ENCODE peak calls at places on chromosomes 6 and 20, in eight cellular contexts. P, H, J, E, W, R, N and S are unnamed samples.

GRCh38 chr20:57162253-57162652 is 104.2 kb downstream of the BMP7 start:
- DNase-seq in W (no peak), R (no peak), H (no peak), J (no peak), E (no peak), P (no peak), N (no peak), S (no peak)

GRCh38 chr20:61439251-61439650 is 187.2 kb downstream of the CDH4 start:
- DNase-seq in H (no peak), J (no peak), W (no peak), P (no peak), R (no peak), N (no peak), E (no peak), S (no peak)

GRCh38 chr20:46644160-46644559 is 7.1 kb downstream of the SLC13A3 start:
- DNase-seq in P (no peak), W (no peak), N (no peak), R (no peak), H (no peak), J (no peak), E (no peak), S (no peak)

GRCh38 chr20:52242237-52243230 is 51.0 kb upstream of the ZFP64 start:
- DNase-seq in E (no peak), H (peak), J (no peak), R (peak), N (no peak), W (peak), P (no peak), S (no peak)

GRCh38 chr6:107075951-107076381 is 39.3 kb downstream of the BEND3 start:
- DNase-seq in R (peak), P (no peak), J (no peak), N (no peak), H (no peak), E (no peak), W (peak), S (no peak)

GRCh38 chr6:34239240-34239825 is 2.7 kb downstream of the HMGA1 start:
- DNase-seq in J (no peak), E (no peak), R (no peak), P (no peak), N (no peak), H (no peak), W (no peak), S (no peak)

GRCh38 chr6:112877134-112878100 is 530.3 kb downstream of the RFPL4B start:
- DNase-seq in W (no peak), N (no peak), H (peak), J (no peak), R (peak), P (no peak), E (no peak), S (no peak)

GRCh38 chr6:39362487-39362865 is 40.0 kb upstream of the KCNK16 start:
- DNase-seq in E (no peak), P (no peak), W (no peak), J (no peak), H (no peak), N (no peak), R (peak), S (no peak)

GRCh38 chr6:9250852-9251251 is 815.5 kb upstream of the SLC35B3 start:
- DNase-seq in H (peak), P (no peak), R (peak), J (peak), N (peak), E (no peak), W (no peak), S (no peak)

GRCh38 chr6:36367743-36368142 is 19.7 kb downstream of the ETV7 start:
- DNase-seq in H (no peak), P (no peak), E (no peak), R (no peak), N (no peak), W (no peak), J (no peak), S (no peak)
- TF ChIP-seq CTCF in H (no peak), P (no peak), E (no peak), R (no peak), N (no peak), W (no peak), J (no peak), S (no peak)

DNA sequence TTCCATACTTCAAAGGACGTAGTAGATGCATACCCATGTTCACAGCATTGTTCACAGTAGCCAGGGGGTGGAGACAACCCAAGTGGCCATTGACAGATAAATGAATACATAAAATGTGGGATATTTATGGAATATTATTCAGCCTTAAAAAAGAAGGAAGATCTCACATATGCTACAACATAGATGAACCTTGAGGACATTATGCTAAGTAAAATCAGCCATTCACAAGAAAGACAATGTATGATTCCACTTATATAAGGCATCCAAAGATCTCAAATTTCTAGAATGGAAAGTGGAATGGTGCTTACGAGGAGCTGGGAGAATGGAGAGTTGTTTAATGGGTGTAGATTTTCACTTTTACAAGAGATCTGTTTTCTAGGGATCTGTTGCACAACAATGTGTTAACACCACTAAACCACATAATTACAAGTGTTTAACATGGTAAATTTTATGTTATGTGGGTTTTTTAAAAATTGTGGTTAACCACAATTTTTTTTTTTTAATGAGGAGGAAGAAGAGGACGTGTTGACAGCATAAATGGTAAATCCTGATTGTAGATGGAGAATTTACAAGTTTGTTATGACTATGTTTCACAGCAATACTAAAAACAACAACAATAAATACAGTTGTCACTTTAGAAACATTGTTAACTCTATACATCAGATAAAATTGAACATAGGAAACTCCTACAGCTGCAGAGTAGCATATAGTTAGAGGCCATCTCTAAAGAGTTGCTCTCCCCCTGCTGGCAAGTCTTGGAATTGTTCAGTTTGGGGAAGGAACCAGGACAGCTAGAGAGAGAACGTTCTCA is 41.6 kb downstream of the CCN2 start:
- DNase-seq in E (peak), R (peak), J (peak), P (peak), H (peak), N (peak), W (peak), S (peak)
- TF ChIP-seq CTCF in E (peak), R (peak), J (peak), P (peak), H (peak), N (peak), W (peak), S (peak)

DNA sequence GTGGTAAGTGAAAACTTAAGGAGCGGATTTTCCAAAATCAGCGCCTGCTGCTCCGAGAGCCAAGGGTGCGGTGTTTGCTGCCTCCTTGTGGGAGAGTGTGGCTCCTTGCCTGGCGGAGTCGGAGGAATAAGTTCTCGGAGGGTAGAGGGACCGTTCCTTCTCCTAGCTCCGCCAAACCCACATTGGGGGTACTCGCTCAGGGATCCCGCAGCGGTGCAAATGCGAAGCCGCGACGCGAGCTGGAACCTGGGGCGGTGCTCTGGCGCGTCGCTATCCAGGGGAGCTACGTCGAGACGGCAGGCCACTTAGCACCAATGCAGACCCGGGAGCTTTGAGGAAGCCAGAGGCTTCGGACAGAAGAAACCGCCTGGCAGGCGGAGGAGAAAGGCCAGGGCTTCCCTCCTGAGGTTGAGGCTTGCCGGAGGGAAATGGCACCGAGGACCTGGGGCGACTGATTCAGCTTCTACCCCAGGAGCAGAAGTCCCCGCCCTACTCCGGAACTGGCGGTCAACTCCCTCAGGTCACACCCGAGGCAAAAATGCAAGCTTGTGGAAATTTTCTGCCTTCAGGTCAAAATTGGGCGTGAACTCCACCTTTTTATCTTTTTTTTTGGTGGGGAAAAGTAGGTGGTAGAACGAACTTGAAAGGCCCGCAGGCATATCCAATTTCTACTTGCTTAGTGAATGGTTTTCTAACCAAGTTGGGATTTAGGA is 5.7 kb upstream of the DDX43 start:
- DNase-seq in P (peak), W (peak), J (peak), R (peak), E (no peak), N (peak), H (peak), S (peak)
- TF ChIP-seq CTCF in P (peak), W (peak), J (peak), R (peak), E (peak), N (peak), H (peak), S (no peak)

GRCh38 chr6:5843078-5843477 is 163.6 kb downstream of the NRN1 start:
- DNase-seq in H (no peak), E (no peak), W (no peak), J (no peak), N (no peak), P (no peak), R (no peak), S (no peak)
- TF ChIP-seq CTCF in H (no peak), E (no peak), W (no peak), J (no peak), N (no peak), P (no peak), R (no peak), S (no peak)

DNA sequence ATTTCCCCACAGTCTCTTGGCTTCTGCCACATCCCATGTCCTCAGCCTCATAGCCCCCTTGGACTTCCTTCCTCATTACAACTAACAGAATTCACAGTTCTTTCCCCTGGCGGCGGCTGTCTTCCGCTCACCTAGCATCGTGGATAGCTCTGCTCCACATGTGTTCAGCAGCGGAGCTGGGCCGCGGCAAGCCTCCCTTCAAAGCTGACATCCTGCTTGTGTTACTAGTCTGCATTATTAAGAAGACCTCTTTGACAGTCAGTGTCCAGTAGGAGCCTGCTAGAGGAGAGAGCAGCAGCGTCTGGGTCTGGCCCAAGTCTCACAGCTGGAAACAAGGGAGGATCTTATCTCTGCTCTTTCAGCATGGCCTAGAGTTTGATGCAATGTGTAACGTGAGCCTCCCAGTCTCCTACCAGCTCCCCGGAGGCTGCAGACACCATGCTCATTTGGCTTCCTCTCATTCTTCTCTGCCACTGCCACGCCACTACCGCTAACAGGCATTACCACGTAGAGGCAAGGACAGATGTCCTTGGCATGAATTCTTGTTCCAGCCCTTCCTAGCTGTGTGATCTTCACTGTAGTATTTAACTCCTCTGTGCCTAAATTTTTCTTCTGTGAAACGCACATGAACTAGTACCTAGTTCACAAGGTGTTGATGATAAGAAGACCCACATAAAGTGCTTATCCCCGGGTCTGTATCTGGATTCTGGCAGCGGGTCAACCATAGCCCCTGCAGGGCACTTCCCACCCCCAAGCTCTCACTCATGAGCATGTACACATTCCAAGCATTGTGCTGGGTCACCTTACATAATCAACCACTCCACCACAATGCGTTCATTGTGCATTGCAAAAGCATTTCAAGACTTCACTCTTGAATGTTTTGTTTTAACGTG is 107.1 kb upstream of the BACH2 start:
- DNase-seq in W (no peak), H (no peak), N (peak), R (peak), P (no peak), E (no peak), J (peak), S (no peak)
- TF ChIP-seq CTCF in W (no peak), H (no peak), N (no peak), R (peak), P (no peak), E (no peak), J (no peak), S (no peak)

GRCh38 chr20:48937674-48938073 is 16.2 kb downstream of the ARFGEF2 start:
- DNase-seq in H (no peak), R (no peak), P (no peak), J (no peak), W (no peak), E (no peak), N (no peak), S (no peak)
- TF ChIP-seq CTCF in H (no peak), R (no peak), P (no peak), J (no peak), W (no peak), E (no peak), N (no peak), S (no peak)

DNA sequence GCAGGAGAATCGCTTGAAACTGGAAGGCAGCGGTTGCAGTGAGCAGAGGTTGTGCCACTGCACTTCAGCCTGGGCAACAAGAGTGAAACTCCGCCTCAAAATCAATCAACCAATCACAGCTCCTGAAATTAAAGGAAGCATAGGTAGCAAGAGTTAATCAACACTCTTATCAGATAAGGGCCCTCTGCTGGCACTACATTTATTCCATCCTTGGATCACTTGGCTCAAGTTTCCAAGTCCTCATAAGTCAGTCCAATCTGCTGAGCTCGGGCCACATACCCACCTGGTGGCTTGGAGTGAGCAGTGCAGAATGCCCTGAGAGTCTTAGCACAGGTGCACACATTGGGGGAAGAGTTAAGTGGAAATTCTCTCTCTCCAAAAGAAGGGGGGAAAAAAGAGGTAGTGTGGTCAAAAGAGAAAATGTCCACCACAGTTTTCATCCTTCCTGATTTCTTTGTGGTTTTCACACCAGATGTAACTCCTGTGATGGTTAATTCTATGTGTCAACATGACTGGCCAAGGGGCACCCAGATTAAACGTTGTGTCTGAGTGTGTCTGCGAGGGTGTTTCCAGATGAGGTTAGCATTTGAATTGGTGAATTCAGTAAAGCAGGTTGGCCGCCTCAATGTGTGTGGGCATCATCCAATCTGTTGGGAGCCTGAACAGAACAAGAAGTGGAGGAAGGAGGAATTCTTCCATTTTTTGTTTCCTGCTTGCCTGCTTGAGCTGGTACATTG is 14.2 kb upstream of the FAM8A1 start:
- DNase-seq in J (peak), N (no peak), H (no peak), P (peak), W (no peak), R (no peak), E (no peak), S (no peak)
- TF ChIP-seq CTCF in J (peak), N (peak), H (peak), P (peak), W (no peak), R (no peak), E (no peak), S (no peak)

DNA sequence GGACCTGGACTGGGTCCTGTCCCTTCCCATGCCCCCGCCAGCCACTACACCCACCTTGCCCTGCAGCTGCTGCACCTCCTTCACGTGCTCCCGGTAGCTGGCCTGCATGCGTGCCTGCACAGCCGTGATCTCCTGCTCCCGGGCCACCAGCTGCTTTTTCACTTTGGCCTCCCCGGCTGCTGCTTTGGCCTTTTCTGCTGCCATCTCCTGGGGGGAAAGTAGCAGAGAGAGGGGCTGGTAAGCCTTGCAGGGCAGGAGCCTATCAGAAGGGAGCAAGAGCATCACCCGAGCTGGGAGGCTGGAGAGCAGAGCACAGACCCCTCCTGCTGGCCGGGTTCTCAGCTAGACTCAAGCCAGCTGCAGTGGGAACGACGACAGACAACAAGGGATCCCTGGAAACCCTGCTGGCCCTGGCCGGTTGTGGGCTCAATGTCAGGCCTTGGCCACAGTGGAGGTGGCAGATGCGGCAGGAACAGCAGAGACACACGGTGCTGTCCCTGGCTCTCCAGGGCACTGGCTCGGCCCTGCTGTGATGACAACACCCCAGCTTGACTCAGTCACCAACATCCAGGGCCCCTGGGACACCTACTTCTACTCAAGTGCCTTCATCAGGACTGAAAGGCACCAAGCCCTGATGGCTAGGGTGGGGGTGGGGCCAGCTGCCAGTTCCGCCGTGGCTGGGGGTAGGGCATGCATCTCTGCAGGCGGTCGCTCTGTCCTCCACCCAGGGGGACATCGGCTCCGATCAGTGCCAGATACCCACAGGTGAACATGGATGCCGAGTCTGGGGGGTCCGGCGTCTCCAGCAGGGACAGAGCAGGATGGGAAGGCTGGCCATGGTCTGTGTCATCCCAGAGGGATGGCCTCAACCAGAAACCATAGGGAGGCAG is 45.3 kb downstream of the RRBP1 start:
- DNase-seq in W (no peak), J (peak), P (no peak), H (no peak), E (no peak), R (no peak), N (no peak), S (no peak)
- TF ChIP-seq CTCF in W (no peak), J (peak), P (no peak), H (no peak), E (no peak), R (no peak), N (no peak), S (no peak)

DNA sequence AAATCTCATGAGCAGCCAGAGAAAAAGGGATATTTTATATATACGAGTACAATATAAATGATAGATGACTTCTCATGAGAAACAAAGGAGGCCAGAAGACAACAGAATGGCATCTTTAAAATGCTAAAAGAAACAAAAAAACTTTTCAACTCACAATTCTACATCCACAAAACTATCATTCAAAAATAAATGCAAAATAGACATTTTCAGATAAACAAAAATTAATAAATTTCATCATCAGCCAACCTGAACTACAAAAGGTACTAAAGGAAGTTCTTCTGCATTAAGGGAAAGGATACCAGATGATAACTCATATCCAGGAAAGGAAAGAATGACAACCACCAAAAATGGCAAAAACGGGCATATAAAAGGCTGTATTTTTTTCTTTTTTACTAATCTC is 27.9 kb upstream of the ANKRD60 start:
- DNase-seq in W (no peak), E (no peak), N (no peak), H (no peak), J (no peak), R (no peak), P (no peak), S (no peak)
- TF ChIP-seq CTCF in W (no peak), E (no peak), N (no peak), H (no peak), J (no peak), R (no peak), P (no peak), S (no peak)

DNA sequence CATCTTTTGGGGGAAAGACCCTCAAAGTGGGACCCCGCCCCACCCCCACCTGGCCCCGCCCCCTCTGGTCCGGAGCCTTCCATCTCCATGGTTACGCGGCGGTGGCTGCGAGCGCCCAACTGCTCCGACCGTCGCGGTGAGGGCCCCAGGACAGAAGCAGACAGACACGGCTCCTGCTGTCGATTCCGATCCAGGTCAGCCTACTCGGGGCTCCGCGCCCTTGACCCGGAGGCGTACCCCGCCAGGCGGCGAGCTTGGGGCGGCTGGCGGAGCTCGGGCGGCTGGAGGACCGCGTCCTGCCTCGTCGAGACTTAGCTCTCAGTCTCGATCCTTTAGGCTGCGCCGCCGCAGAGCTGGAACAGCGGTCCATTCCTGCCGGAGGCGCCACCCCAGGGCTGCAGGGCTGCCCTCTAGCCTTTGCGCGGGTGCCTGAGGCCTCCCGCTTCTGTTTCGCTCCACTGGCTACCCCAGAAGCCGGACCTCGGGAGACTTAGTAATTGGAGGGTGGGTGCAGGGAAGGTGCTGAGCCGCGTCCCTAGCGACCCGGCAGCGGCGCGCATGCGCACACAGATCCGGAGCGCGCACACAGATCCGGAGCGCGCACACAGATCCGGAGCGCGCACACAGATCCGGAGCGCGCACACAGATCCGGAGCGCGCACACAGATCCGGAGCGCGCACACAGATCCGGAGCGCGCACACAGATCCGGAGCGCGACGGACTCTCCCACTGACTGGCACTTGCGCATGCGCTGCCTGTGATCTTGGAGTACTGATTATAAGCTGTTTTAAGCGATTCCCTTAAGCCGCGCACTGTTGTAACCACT is at the start of gene CFAP206:
- DNase-seq in N (peak), H (peak), J (peak), P (peak), E (peak), R (peak), W (peak), S (peak)
- TF ChIP-seq CTCF in N (no peak), H (peak), J (peak), P (no peak), E (no peak), R (no peak), W (peak), S (no peak)